ENCODE peak calls at places on chromosomes 6 and 20, in five cellular contexts. M is H1, V is K562, E is HCT116, R is testis. A is an unnamed sample.

GRCh38 chr6:169266746-169267629 is 13.3 kb upstream of the THBS2 start:
- DNase-seq in M (no peak), V (no peak), E (no peak), R (no peak), A (no peak)

GRCh38 chr20:20450461-20451027 is 82.6 kb downstream of the INSM1 start:
- DNase-seq in M (no peak), V (no peak), E (no peak), R (no peak), A (no peak)

GRCh38 chr6:2890981-2891767 is 11.9 kb downstream of the SERPINB9 start:
- DNase-seq in M (no peak), V (no peak), E (no peak), R (no peak), A (no peak)

GRCh38 chr6:14286144-14286543 is 168.6 kb downstream of the CD83 start:
- DNase-seq in M (peak), V (no peak), E (peak), R (no peak), A (no peak)

GRCh38 chr6:79420054-79420453 is 117.2 kb downstream of the LCA5 start:
- DNase-seq in M (no peak), V (no peak), E (no peak), R (no peak), A (no peak)

GRCh38 chr20:20489054-20489453 is 121.2 kb downstream of the INSM1 start:
- DNase-seq in M (no peak), V (no peak), E (no peak), R (no peak), A (no peak)

GRCh38 chr6:142313284-142313683 is 11.5 kb downstream of the ADGRG6 start:
- DNase-seq in M (no peak), V (no peak), E (no peak), R (no peak), A (no peak)

GRCh38 chr20:9808166-9808565 is 30.7 kb downstream of the PAK5 start:
- DNase-seq in M (no peak), V (no peak), E (no peak), R (no peak), A (no peak)

GRCh38 chr6:159953091-159953581 is 15.7 kb upstream of the IGF2R start:
- DNase-seq in M (no peak), V (no peak), E (no peak), R (peak), A (peak)

GRCh38 chr6:96246563-96246962 is 230.8 kb downstream of the FUT9 start:
- DNase-seq in M (no peak), V (no peak), E (no peak), R (no peak), A (no peak)

GRCh38 chr20:24910461-24910860 is 38.6 kb upstream of the CST7 start:
- DNase-seq in M (peak), V (no peak), E (no peak), R (no peak), A (no peak)

GRCh38 chr6:107460074-107460631 is 789 bp upstream of the PDSS2 start:
- DNase-seq in M (no peak), V (no peak), E (no peak), R (no peak), A (no peak)

GRCh38 chr6:122789078-122789861 is at the start of gene SMPDL3A:
- DNase-seq in M (peak), V (peak), E (peak), R (peak), A (peak)

GRCh38 chr6:137917518-137917917 is 50.5 kb downstream of the TNFAIP3 start:
- DNase-seq in M (no peak), V (no peak), E (no peak), R (no peak), A (no peak)

GRCh38 chr6:165653196-165653595 is 9.8 kb downstream of the PDE10A start:
- DNase-seq in M (no peak), V (no peak), E (no peak), R (no peak), A (no peak)

GRCh38 chr6:35312076-35312762 is 14.6 kb downstream of the DEF6 start:
- DNase-seq in M (no peak), V (no peak), E (no peak), R (no peak), A (peak)

GRCh38 chr6:116278853-116279231 is 888 bp downstream of the TSPYL1 start:
- DNase-seq in M (no peak), V (no peak), E (no peak), R (peak), A (peak)

GRCh38 chr6:106085984-106086832 is at the start of gene PRDM1:
- DNase-seq in M (peak), V (peak), E (peak), R (peak), A (peak)
- TF ChIP-seq POLR2A in M (no peak), V (no peak), E (no peak), R (no peak), A (peak)

GRCh38 chr6:136773473-136773796 is 18.8 kb downstream of the MAP3K5 start:
- DNase-seq in M (no peak), V (no peak), E (no peak), R (no peak), A (no peak)

GRCh38 chr6:136775081-136775480 is 17.2 kb downstream of the MAP3K5 start:
- DNase-seq in M (no peak), V (no peak), E (no peak), R (no peak), A (no peak)

GRCh38 chr6:136774228-136775041 is 17.8 kb downstream of the MAP3K5 start:
- DNase-seq in M (no peak), V (no peak), E (no peak), R (no peak), A (no peak)

GRCh38 chr6:136771306-136771705 is 21.0 kb downstream of the MAP3K5 start:
- DNase-seq in M (no peak), V (no peak), E (no peak), R (no peak), A (no peak)

DNA sequence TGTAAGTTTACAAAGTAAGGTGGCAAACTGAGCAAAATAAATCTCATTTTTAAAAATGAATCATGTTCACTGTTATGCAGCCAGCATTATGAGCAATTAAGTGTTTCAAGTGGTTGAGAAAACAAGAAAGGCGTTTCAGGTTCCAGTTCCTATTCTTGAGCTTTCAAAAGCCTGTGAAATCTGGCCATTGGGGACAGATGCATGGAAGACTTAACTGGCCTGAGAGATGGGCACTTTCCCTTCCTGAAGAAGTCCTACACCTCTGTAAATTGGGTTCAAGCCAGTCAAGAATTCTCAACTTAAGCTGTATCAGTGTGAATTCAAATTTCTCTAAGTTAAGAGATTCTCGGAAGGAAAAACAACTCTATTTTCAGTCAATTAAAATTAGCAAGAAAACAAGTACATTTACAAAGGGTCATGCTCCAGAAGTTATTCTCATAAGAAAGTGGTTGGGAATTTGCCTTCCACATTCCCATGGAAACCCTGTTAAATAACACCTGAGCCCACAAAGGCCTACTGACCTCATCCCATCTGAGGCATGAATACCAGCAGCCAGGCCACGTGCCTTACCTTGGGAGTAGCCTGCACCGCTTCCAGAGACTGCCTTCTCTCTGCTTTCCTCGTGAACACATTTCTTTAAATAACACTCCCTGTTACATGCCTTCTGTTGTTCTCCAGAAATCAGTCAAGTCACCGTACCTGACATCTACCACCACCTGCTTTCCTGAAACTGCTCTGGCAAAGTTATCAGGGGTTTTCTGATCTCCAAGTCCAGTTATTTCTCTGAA is 19.4 kb downstream of the MAP3K5 start:
- DNase-seq in M (no peak), V (no peak), E (no peak), R (no peak), A (no peak)
- TF ChIP-seq POLR2A in M (peak), V (no peak), E (no peak), R (no peak), A (no peak)

DNA sequence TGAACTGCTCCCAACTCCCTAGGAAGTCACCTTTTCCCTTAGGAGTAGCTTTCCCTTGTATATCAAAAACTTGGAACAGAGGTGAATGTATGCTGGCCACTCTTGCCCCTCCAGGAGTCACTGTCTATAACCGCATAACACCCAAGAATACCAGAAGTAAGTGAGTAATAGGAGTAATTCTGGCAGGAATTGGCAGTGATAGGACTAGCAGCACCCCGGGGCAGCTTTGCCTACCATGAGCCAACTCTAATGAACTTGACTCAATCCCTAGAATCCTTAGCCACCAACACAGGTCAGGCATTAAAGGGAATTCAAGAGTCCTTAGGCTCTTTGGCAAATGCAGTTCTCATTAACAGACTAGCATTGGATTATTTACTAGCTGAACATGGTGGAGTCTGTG is 28.8 kb upstream of the CD164 start:
- DNase-seq in M (no peak), V (no peak), E (no peak), R (no peak), A (no peak)
- TF ChIP-seq POLR2A in M (no peak), V (no peak), E (no peak), R (no peak), A (no peak)

DNA sequence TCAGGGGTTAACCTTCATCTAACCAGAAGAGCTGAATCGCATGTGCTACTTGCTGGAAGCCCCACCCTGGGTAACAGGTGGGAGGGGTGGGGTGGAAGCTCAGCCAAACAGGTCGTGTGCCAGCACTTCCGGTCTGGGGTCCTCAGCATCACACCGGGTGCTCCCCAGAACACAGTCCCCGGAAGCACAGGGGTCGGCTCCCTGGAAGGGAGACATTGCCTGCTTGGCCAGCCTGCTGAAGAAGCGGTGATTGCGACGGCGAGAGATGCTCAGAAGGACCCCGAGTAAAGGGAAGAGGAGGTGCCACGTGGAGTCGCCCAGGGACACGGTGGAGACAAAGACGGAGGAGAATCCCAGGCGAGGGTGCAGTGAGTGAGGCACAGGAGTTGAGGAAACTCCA is 36.5 kb downstream of the MYT1 start:
- DNase-seq in M (no peak), V (no peak), E (no peak), R (no peak), A (no peak)
- TF ChIP-seq POLR2A in M (no peak), V (no peak), E (no peak), R (no peak), A (no peak)

GRCh38 chr20:47668313-47669156 is 116.7 kb downstream of the SULF2 start:
- DNase-seq in M (no peak), V (no peak), E (no peak), R (no peak), A (peak)

GRCh38 chr20:47665221-47665991 is 119.9 kb downstream of the SULF2 start:
- DNase-seq in M (no peak), V (no peak), E (no peak), R (peak), A (no peak)

GRCh38 chr20:47666304-47666703 is 119.0 kb downstream of the SULF2 start:
- DNase-seq in M (no peak), V (no peak), E (no peak), R (no peak), A (no peak)

GRCh38 chr20:47667531-47668312 is 117.6 kb downstream of the SULF2 start:
- DNase-seq in M (no peak), V (no peak), E (no peak), R (no peak), A (no peak)

DNA sequence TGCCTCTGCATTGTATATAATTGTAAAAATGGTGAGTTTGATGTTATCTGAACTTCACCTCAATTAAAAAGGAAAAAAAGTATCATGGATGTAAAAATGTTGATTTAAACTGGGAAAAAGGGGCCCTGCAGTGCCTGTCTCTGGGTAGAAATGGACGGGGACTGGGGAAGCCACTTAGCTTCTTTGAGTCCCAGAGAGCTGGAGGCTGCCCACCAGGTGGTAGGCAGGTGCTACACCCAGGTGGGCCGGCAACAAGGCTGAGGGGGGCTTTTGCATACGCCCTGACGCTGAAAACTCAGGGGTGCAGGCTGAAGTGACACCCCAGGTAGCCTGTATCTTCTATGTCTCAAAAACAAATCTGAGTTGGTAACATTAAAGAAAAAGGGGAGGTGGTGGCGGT is 118.2 kb downstream of the SULF2 start:
- DNase-seq in M (no peak), V (no peak), E (no peak), R (no peak), A (no peak)
- TF ChIP-seq POLR2A in M (no peak), V (no peak), E (no peak), R (no peak), A (no peak)

DNA sequence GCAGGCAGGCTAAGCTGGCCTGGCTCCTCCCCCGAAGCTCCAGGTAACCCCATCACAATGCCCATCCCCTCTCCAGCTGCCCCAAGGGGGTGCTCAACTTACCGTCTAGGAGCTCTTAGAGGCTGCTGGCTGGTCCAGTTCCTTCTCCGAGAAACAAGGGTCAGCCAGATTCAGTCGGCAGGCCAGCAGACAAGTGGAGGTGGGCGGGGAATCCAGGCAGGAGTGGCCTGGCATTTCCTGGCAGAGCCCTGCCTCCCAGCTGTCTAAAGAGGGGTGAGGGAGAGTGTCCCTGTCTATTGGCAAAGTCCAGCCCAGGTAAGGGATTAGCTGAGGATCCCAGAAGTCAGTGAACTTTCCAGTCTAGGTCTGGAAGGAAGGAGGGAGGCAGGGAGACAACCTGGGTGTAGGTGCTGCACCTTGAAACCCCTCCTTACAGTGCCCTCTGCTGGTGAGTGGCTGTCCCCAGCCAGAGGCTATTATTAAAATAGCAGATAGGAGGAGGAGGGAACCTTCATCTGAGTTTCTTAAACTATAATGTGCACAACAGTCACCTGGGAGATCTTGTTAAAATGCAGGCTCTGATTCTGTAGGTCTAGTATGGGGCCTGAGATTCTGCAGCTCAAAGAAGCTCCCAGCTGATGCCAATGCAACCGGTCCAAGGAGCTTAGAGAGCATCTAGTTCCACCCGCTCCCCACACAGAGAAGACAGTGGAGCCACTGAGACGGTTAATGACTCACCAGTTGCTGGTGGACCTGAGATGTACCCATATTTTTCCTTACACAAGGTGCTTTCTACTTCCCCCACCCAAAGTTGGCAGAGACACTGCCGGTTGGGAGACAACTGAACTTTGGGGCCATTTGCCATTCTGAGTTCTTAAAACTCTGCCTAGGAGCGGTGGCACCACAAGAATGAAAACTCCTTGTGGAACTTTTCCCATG is at the start of gene UNC5CL:
- DNase-seq in M (peak), V (peak), E (peak), R (peak), A (no peak)
- TF ChIP-seq POLR2A in M (no peak), V (no peak), E (no peak), R (no peak), A (no peak)

GRCh38 chr20:540391-541201 is 3.0 kb downstream of the CSNK2A1 start:
- DNase-seq in M (no peak), V (no peak), E (no peak), R (no peak), A (no peak)

GRCh38 chr20:546353-546752 is 2.8 kb upstream of the CSNK2A1 start:
- DNase-seq in M (no peak), V (no peak), E (no peak), R (no peak), A (no peak)

GRCh38 chr20:544153-544725 is 649 bp upstream of the CSNK2A1 start:
- DNase-seq in M (no peak), V (no peak), E (no peak), R (no peak), A (no peak)

GRCh38 chr20:542777-543368 is 717 bp downstream of the CSNK2A1 start:
- DNase-seq in M (no peak), V (no peak), E (no peak), R (peak), A (peak)

GRCh38 chr20:543369-544152 is at the start of gene CSNK2A1:
- DNase-seq in M (peak), V (peak), E (peak), R (peak), A (peak)
- TF ChIP-seq POLR2A in M (peak), V (peak), E (peak), R (peak), A (no peak)

DNA sequence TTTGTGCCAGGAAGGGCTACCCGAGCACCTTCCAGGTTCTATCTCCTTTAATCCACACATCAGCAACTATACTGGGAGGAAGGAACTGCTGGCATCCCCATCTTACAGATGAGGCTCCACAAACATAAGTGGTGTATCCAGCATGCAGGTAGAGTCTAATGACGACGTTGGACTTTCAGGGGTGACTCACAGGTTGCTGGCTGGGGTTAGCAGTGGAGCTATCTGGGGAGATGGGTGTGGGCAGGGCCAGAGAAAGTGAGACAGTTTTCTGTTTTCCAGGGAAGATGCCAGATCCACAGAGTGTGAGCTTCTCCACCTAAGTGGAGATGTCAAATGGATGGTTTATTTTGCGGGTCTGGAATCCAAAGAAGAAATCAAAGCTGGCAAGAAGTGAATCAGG is 31.8 kb downstream of the CDH22 start:
- DNase-seq in M (no peak), V (no peak), E (no peak), R (no peak), A (no peak)
- TF ChIP-seq POLR2A in M (no peak), V (no peak), E (no peak), R (no peak), A (no peak)

DNA sequence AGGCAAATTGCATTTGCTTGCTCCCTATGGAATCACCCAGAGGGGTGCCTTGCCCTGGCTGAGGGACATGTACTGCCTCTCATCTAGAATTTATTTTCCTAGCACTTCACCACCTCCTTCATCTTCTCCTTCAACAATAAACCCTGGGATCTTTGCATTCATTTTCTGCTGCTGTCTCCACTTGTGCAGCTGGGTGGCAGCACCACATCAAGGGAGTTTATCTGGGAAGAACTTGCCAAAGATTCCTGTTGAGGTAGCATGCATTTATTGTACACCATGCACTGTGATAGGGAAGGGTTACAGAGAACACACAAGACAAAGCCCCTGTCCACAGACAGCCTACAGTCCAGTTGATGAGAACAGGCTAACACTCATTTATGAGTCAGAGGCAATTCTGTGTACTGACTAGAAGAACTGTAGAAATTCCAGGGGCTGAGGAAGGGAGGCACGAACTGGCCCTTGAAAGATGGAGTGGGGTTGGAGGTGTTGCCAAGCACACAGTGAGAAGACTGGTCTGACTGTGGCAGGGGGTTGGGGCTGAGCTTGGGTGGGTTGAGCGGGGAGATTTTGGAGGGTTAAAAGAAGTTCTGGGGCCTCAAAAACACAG is 17.5 kb downstream of the C20orf173 start:
- DNase-seq in M (no peak), V (no peak), E (no peak), R (peak), A (no peak)
- TF ChIP-seq POLR2A in M (no peak), V (no peak), E (no peak), R (no peak), A (no peak)

GRCh38 chr6:42338573-42339218 is 113.0 kb downstream of the TRERF1 start:
- DNase-seq in M (no peak), V (no peak), E (peak), R (no peak), A (no peak)
- TF ChIP-seq POLR2A in M (no peak), V (no peak), E (no peak), R (no peak), A (no peak)